ENCODE peak calls at places on chromosomes 3 and 15, in six cellular contexts. A, I, U, G, H and X are unnamed samples.

GRCh38 chr15:85681391-85681790 is 113.3 kb downstream of the KLHL25 start:
- DNase-seq in A (no peak), I (no peak), U (no peak), G (no peak), H (no peak), X (no peak)

GRCh38 chr3:46110701-46111493 is 83.6 kb upstream of the XCR1 start:
- DNase-seq in A (peak; percentile 93), I (peak; percentile 51), U (no peak), G (no peak), H (no peak), X (no peak)

GRCh38 chr15:100707229-100707628 is 104.8 kb downstream of the ASB7 start:
- DNase-seq in A (no peak), I (no peak), U (no peak), G (no peak), H (no peak), X (no peak)

GRCh38 chr15:44029940-44030568 is 165.0 kb downstream of the FRMD5 start:
- DNase-seq in A (peak; percentile 52), I (no peak), U (no peak), G (no peak), H (no peak), X (no peak)

GRCh38 chr15:77710171-77710570 is 77.5 kb upstream of the LINGO1 start:
- DNase-seq in A (no peak), I (no peak), U (no peak), G (no peak), H (no peak), X (no peak)

GRCh38 chr3:21795152-21795837 is 44.3 kb upstream of the ZNF385D start:
- DNase-seq in A (no peak), I (no peak), U (no peak), G (peak; percentile 79), H (peak; percentile 36), X (peak; percentile 90)

GRCh38 chr3:23455084-23455483 is 252.0 kb downstream of the UBE2E2 start:
- DNase-seq in A (peak; percentile 90), I (no peak), U (no peak), G (no peak), H (no peak), X (no peak)

GRCh38 chr15:74956648-74957300 is at the start of gene RPP25:
- DNase-seq in A (peak; percentile 81), I (peak; percentile 88), U (peak; percentile 91), G (peak; percentile 84), H (peak; percentile 78), X (peak; percentile 63)

GRCh38 chr3:159631226-159631625 is 357.4 kb upstream of the IL12A start:
- DNase-seq in A (no peak), I (no peak), U (no peak), G (no peak), H (no peak), X (no peak)

GRCh38 chr3:187967982-187968381 is 186.0 kb upstream of the LPP start:
- DNase-seq in A (peak; percentile 58), I (peak; percentile 57), U (no peak), G (no peak), H (no peak), X (no peak)

GRCh38 chr3:72892081-72892763 is 4.4 kb downstream of the GXYLT2 start:
- DNase-seq in A (peak; percentile 98), I (peak; percentile 55), U (no peak), G (no peak), H (no peak), X (no peak)

GRCh38 chr3:54621181-54621580 is 306.7 kb downstream of the LRTM1 start:
- DNase-seq in A (no peak), I (no peak), U (no peak), G (no peak), H (no peak), X (no peak)

GRCh38 chr3:179652467-179653105 is at the start of gene USP13:
- DNase-seq in A (peak; percentile 87), I (peak; percentile 84), U (peak; percentile 82), G (peak; percentile 74), H (peak; percentile 69), X (peak; percentile 58)

GRCh38 chr3:38353151-38353550 is 6.6 kb downstream of the XYLB start:
- DNase-seq in A (peak; percentile 72), I (no peak), U (no peak), G (no peak), H (no peak), X (no peak)

GRCh38 chr3:102235679-102236078 is 199.1 kb upstream of the ZPLD1 start:
- DNase-seq in A (peak; percentile 60), I (peak; percentile 11), U (no peak), G (no peak), H (no peak), X (no peak)

GRCh38 chr3:39733804-39734203 is 75.6 kb upstream of the MYRIP start:
- DNase-seq in A (no peak), I (no peak), U (no peak), G (no peak), H (no peak), X (no peak)

GRCh38 chr15:36779744-36780408 is 200.4 kb downstream of the CDIN1 start:
- DNase-seq in A (no peak), I (no peak), U (no peak), G (no peak), H (no peak), X (no peak)

GRCh38 chr3:69491980-69492379 is 106.1 kb upstream of the FRMD4B start:
- DNase-seq in A (no peak), I (no peak), U (no peak), G (no peak), H (no peak), X (no peak)

GRCh38 chr15:92724144-92724543 is 68.6 kb upstream of the FAM174B start:
- DNase-seq in A (no peak), I (no peak), U (no peak), G (no peak), H (no peak), X (no peak)

GRCh38 chr3:133025546-133025945 is 12.6 kb upstream of the TMEM108 start:
- DNase-seq in A (no peak), I (no peak), U (no peak), G (no peak), H (no peak), X (no peak)

GRCh38 chr15:80660114-80660513 is 35.0 kb upstream of the ABHD17C start:
- DNase-seq in A (peak; percentile 66), I (peak; percentile 74), U (no peak), G (no peak), H (no peak), X (no peak)

GRCh38 chr3:177597325-177598109 is 400.2 kb upstream of the TBL1XR1 start:
- DNase-seq in A (peak; percentile 93), I (peak; percentile 40), U (no peak), G (no peak), H (peak; percentile 25), X (no peak)

GRCh38 chr3:124131158-124132115 is 139.5 kb upstream of the ROPN1 start:
- DNase-seq in A (peak; percentile 24), I (peak; percentile 16), U (no peak), G (no peak), H (peak; percentile 22), X (no peak)

GRCh38 chr3:63908081-63908736 is 4.0 kb downstream of the SCAANT1 start:
- DNase-seq in A (peak; percentile 40), I (no peak), U (no peak), G (no peak), H (no peak), X (no peak)

GRCh38 chr3:63911395-63911900 is 735 bp downstream of the SCAANT1 start:
- DNase-seq in A (peak; percentile 18), I (no peak), U (no peak), G (no peak), H (no peak), X (no peak)

GRCh38 chr3:63908776-63909175 is 3.4 kb downstream of the SCAANT1 start:
- DNase-seq in A (no peak), I (no peak), U (no peak), G (no peak), H (no peak), X (no peak)

GRCh38 chr3:63910873-63911272 is 1.3 kb downstream of the SCAANT1 start:
- DNase-seq in A (peak; percentile 32), I (no peak), U (no peak), G (no peak), H (no peak), X (no peak)

DNA sequence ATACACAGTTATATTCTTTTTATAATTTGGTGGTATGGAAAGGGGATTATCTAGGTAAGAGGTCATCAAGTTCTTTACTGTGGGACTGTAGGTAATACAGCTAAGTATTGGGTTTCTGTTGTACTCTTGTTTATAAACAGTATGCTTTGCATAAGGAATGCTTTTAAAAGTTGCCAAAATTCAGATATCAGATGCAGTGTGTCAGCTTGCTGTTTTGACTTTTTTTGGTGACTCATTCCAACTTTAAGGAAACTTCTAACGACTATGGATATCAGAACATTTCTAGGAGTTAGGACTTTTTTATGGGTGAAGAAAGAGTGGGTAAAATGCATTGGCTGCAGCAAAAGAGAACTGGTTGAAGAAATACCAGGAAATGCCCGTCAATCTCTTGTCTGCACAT is 2.8 kb downstream of the SCAANT1 start:
- DNase-seq in A (peak; percentile 28), I (no peak), U (no peak), G (no peak), H (no peak), X (no peak)
- H3K4me3 ChIP-seq in A (no peak overlapping the region), I (no peak overlapping the region), U (no peak overlapping the region), G (no peak overlapping the region), H (no peak overlapping the region), X (no peak overlapping the region)

GRCh38 chr3:107661447-107662108 is 138.8 kb downstream of the BBX start:
- DNase-seq in A (peak; percentile 54), I (no peak), U (no peak), G (no peak), H (no peak), X (no peak)

GRCh38 chr3:107663266-107663665 is 140.5 kb downstream of the BBX start:
- DNase-seq in A (no peak), I (no peak), U (no peak), G (no peak), H (no peak), X (no peak)

GRCh38 chr3:107660316-107660976 is 137.7 kb downstream of the BBX start:
- DNase-seq in A (peak; percentile 80), I (peak; percentile 57), U (no peak), G (no peak), H (no peak), X (no peak)

GRCh38 chr3:107662586-107662985 is 139.8 kb downstream of the BBX start:
- DNase-seq in A (peak; percentile 27), I (no peak), U (no peak), G (no peak), H (no peak), X (no peak)

DNA sequence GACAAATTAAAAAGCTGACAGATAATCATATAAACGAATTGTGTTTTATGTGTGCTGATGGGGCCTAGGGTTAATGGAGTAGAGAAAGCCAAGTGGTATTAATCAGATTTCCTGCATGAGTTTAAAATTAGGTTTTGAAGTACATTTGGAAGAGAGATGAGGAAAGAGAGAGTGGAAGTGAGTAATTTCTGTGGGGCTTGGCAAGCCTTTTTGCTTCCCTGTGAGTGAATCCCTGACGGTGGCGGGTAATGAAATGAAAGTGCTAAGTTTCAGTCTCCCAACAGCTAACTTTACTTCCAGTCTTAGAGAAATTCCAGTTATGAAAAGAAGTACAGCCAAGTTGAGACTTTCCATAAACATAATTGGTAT is 139.3 kb downstream of the BBX start:
- DNase-seq in A (peak; percentile 90), I (peak; percentile 31), U (no peak), G (no peak), H (no peak), X (no peak)
- H3K4me3 ChIP-seq in A (peak overlapping the region; percentile 38), I (no peak overlapping the region), U (no peak overlapping the region), G (peak overlapping the region; percentile 35), H (peak overlapping the region; percentile 38), X (no peak overlapping the region)

GRCh38 chr3:67686067-67686466 is 31.7 kb upstream of the SUCLG2 start:
- DNase-seq in A (no peak), I (no peak), U (no peak), G (no peak), H (no peak), X (no peak)
- H3K4me3 ChIP-seq in A (no peak overlapping the region), I (no peak overlapping the region), U (no peak overlapping the region), G (no peak overlapping the region), H (no peak overlapping the region), X (no peak overlapping the region)

GRCh38 chr3:121232309-121233225 is 313.2 kb downstream of the POLQ start:
- DNase-seq in A (no peak), I (no peak), U (no peak), G (no peak), H (no peak), X (no peak)
- H3K4me3 ChIP-seq in A (no peak overlapping the region), I (no peak overlapping the region), U (no peak overlapping the region), G (no peak overlapping the region), H (no peak overlapping the region), X (no peak overlapping the region)